ENCODE peak calls at places on chromosomes 16 and 17, in six cellular contexts. K, V, A, I, Y and D are unnamed samples.

GRCh38 chr16:48619547-48619946 is 9.6 kb upstream of the N4BP1 start:
- DNase-seq in K (no peak), V (no peak), A (no peak), I (no peak), Y (no peak), D (no peak)

GRCh38 chr16:49695782-49696413 is 160.0 kb downstream of the ZNF423 start:
- DNase-seq in K (no peak), V (no peak), A (no peak), I (no peak), Y (no peak), D (no peak)

GRCh38 chr16:1781758-1782407 is 488 bp downstream of the SPSB3 start:
- DNase-seq in K (no peak), V (no peak), A (no peak), I (peak), Y (peak), D (no peak)

GRCh38 chr16:51940183-51940582 is 606.8 kb downstream of the TOX3 start:
- DNase-seq in K (no peak), V (no peak), A (no peak), I (no peak), Y (no peak), D (no peak)

GRCh38 chr17:61335105-61335844 is 64.4 kb upstream of the TBX2 start:
- DNase-seq in K (no peak), V (no peak), A (peak), I (no peak), Y (peak), D (no peak)

GRCh38 chr16:10297341-10298006 is 88.4 kb upstream of the ATF7IP2 start:
- DNase-seq in K (peak), V (no peak), A (no peak), I (no peak), Y (no peak), D (no peak)

GRCh38 chr17:13787636-13788035 is 185.9 kb upstream of the HS3ST3A1 start:
- DNase-seq in K (no peak), V (no peak), A (no peak), I (no peak), Y (no peak), D (no peak)

GRCh38 chr16:16092925-16093624 is 130.2 kb downstream of the ABCC6 start:
- DNase-seq in K (peak), V (peak), A (peak), I (no peak), Y (peak), D (no peak)

GRCh38 chr16:82954224-82954929 is 327.6 kb downstream of the CDH13 start:
- DNase-seq in K (no peak), V (no peak), A (peak), I (no peak), Y (peak), D (no peak)

GRCh38 chr16:61146429-61146828 is 889.8 kb downstream of the CDH8 start:
- DNase-seq in K (no peak), V (no peak), A (no peak), I (no peak), Y (no peak), D (no peak)

GRCh38 chr17:61201211-61201610 is 198.4 kb upstream of the TBX2 start:
- DNase-seq in K (no peak), V (no peak), A (peak), I (no peak), Y (peak), D (no peak)

GRCh38 chr17:38883592-38884526 is 14.0 kb downstream of the LASP1 start:
- DNase-seq in K (no peak), V (no peak), A (peak), I (no peak), Y (peak), D (no peak)

GRCh38 chr16:74291176-74291575 is 5.4 kb upstream of the PSMD7 start:
- DNase-seq in K (no peak), V (no peak), A (no peak), I (no peak), Y (no peak), D (no peak)

GRCh38 chr17:41695954-41696720 is 7.5 kb downstream of the EIF1 start:
- DNase-seq in K (no peak), V (peak), A (peak), I (no peak), Y (peak), D (peak)

GRCh38 chr17:68794636-68795503 is 160.3 kb downstream of the ABCA8 start:
- DNase-seq in K (no peak), V (no peak), A (peak), I (no peak), Y (peak), D (no peak)
- TF ChIP-seq CTCF in K (no peak), V (no peak), A (peak), I (peak), Y (peak), D (peak)

DNA sequence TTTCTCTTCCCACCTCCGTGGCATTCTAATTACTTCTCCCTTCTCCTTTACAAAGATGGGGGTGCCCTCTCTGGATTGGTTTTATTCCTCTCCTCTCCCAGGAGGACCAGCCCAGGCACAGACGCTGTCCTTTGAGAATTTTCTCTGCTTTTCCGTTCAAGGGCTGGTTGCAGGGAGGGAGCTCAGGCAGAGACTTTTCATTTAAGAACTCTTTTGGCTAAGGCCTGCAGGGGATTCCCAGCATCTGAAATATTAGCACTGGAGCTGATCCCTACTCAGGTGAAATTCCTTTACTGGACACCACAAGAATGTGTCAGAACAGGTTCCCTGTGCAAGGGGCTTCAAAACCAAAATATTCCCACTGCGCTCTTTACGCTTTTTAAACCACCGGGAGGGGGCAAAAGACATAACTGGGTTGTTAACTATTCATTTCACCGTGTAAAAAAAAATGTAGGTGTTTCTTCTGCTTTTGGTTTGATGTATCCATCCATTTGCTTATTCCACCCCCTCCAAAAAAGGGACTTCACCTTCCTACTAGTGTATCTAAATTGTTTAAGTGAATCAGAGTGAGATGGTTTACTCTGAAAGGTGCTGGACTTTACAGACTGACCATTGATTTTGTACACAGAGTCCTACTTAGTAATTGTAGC is 1.4 kb downstream of the NFAT5 start:
- DNase-seq in K (no peak), V (peak), A (peak), I (no peak), Y (no peak), D (no peak)
- TF ChIP-seq CTCF in K (no peak), V (no peak), A (peak), I (no peak), Y (peak), D (peak)

DNA sequence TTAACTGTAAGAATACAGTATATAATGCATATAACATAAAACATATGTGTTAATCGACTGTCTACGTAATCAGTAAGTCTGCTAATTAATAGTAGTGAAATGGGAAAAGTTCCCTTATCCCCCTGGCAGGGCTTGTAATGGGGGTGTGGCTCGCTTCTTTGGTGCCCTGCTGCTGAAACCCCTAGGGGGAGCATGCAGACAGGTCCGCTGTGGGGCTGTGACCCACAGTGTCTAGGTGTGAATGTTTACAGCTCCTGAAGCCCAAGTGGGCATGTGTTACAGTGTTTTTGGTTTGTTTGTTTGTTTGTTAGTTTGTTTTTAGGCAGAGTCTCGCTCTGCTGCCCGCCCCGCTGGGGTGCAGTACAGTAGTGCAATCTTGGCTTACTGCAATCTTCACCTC is 495.7 kb downstream of the SHISA9 start:
- DNase-seq in K (no peak), V (no peak), A (no peak), I (no peak), Y (no peak), D (no peak)
- TF ChIP-seq CTCF in K (no peak), V (no peak), A (no peak), I (no peak), Y (no peak), D (peak)

DNA sequence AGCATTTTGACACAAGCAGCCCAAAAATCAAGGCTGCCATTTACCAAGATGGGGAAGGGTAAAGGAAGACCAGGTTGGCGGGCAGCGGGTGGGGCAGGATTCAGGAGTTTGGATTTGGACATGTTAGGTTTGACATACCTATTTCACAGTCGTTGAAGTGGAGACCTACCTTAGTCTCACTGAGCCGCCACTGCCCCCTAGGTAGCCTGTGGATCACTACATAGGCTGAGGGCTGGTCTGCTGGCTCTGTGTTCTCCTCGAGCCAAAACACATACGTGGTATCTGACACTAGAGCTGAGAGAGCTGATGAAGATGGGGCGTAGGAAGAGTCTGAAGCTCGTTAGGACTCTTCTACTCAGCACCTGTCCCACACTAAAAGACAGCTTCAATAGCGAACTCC is 115.1 kb downstream of the HIC1 start:
- DNase-seq in K (peak), V (no peak), A (no peak), I (no peak), Y (no peak), D (no peak)
- TF ChIP-seq CTCF in K (no peak), V (no peak), A (no peak), I (no peak), Y (peak), D (peak)

DNA sequence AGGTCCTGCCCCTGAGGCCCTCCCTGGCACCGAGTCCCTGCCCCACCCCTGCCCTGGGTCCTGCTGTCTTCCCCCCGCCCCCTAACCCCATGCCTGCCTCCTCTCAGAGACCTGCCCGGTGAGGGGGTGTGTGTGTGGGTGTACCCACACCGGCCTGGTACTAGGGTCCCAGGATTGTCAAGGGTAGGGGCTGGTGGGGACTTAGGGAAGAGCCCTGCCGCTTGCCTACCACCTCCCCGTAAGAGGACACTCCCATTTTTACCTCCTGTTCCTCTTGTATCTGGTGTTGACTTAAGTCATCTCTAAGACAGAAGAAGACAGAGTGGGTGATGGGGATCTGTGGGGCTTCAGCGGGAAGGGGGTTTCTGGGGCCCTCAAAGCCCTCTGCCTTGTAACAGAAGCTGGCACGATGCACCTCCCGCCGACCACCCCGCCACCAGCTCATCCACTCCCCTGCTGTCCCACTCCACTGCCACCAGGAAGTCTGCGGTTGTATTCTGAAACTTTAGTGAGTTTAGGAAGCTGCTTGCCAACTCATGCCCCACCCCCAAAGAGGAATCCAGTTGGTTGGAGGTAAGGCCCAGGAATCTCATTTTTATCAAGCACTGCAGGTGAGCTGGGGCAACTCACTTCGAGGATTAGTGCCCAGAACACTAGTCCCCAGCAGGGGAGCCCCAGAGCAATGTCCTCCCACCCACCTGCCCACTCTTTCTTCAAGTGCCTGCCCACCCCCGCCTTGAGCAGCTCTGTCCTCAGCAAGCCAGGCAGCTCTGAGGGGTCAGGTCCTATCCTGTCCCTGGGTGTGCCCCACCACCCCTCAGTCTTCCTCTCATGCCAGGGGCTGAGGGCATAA is 5.6 kb downstream of the SPATA32 start:
- DNase-seq in K (no peak), V (no peak), A (no peak), I (peak), Y (no peak), D (no peak)
- TF ChIP-seq CTCF in K (no peak), V (no peak), A (no peak), I (no peak), Y (peak), D (peak)

GRCh38 chr17:22409160-22409751 is 716.9 kb downstream of the KCNJ18 start:
- DNase-seq in K (no peak), V (no peak), A (no peak), I (no peak), Y (no peak), D (no peak)
- TF ChIP-seq CTCF in K (no peak), V (no peak), A (no peak), I (no peak), Y (no peak), D (no peak)

GRCh38 chr17:70896843-70897242 is 727.5 kb downstream of the KCNJ2 start:
- DNase-seq in K (no peak), V (no peak), A (no peak), I (no peak), Y (no peak), D (no peak)
- TF ChIP-seq CTCF in K (no peak), V (no peak), A (no peak), I (no peak), Y (no peak), D (no peak)

DNA sequence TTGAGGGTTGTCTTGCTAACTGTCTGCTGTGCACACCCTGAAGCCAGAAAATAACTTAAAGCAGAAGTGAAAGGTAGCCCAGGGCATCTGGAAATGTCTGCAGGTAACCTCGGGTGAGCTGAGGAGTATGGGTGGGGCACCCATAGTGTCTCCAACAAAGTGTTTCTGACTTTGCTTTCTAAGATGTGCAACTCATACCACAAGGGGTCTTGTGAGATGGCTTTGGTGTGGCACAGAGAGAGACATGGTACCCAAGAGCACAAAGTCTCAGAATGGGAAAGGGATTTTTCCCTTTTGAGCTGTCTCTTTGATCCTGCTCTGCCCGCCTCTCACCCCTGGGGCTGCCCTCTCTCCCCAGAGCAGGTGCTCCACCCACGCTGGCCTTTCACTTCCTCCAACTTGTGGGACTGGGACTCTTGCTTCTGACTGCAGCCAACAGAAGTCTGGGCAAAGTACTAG is 6.9 kb downstream of the CHD9 start:
- DNase-seq in K (peak), V (no peak), A (no peak), I (no peak), Y (no peak), D (no peak)
- TF ChIP-seq CTCF in K (no peak), V (no peak), A (no peak), I (no peak), Y (no peak), D (no peak)

DNA sequence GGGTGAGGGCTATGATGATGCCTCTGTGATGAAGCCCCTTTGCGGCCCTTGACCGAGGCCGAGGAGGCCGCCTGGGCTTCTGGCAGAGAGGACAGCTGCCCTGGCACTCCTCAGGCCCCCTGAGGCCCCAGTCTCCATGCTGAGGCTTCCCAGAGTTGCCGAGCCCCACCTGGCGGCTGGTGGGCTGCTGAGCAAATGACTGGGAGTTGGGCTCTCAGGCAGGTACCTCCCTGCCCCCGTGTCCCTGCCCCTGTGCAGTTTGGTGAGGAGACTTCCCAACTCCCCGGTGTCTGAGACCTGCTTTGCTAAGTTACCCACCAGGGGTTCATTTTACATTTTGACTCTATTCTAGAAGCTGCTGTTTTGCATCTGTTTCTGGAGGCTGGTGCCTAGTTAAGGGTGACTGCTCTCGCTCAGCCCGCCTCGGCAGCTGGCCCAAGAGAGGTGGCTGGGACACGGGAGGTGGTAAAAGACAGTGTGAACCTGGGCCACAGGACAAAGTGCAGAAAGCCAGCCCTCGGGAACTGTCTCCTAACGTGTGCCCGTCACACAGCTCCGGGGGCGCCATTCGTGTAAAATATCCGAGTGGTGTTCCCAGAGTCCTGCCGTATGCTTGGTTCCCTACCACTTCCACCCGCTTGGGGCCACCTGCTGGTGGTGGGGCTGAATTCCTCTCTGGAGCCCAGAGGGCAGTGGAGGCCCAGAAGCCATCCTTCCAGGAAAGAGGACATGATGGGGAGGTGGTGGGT is 134.5 kb downstream of the RAB11FIP4 start:
- DNase-seq in K (no peak), V (no peak), A (no peak), I (peak), Y (no peak), D (no peak)
- TF ChIP-seq CTCF in K (no peak), V (peak), A (peak), I (peak), Y (peak), D (peak)